ENCODE peak calls at places on chromosome 1, in six cellular contexts. K is EH, W is left colon, E is NCI-H1417, B is ovary, O is aorta. L is an unnamed sample.

GRCh38 chr1:109792056-109792831 is 28.5 kb upstream of the EPS8L3 start:
- DNase-seq in K (peak; percentile 97), W (peak; percentile 67), O (peak; percentile 88), B (peak; percentile 91), E (peak; percentile 69), L (peak; percentile 89)

GRCh38 chr1:18682375-18682774 is 51.7 kb downstream of the PAX7 start:
- DNase-seq in E (no peak), O (no peak), K (no peak), W (no peak), B (no peak), L (no peak)

GRCh38 chr1:183288583-183288982 is 102.5 kb downstream of the LAMC2 start:
- DNase-seq in W (no peak), K (no peak), O (no peak), B (no peak), E (no peak), L (no peak)

GRCh38 chr1:5758000-5758858 is 234.0 kb downstream of the NPHP4 start:
- DNase-seq in B (no peak), W (no peak), O (peak; percentile 27), K (no peak), E (peak; percentile 56), L (no peak)

GRCh38 chr1:223714849-223715709 is 2.7 kb downstream of the CAPN2 start:
- DNase-seq in B (peak; percentile 44), O (no peak), W (peak; percentile 7), K (peak; percentile 90), E (no peak), L (no peak)

GRCh38 chr1:222165625-222166024 is 382.3 kb downstream of the HHIPL2 start:
- DNase-seq in B (no peak), W (no peak), K (no peak), O (no peak), E (no peak), L (no peak)

GRCh38 chr1:2948001-2948750 is 73.1 kb upstream of the ACTRT2 start:
- DNase-seq in E (no peak), K (no peak), B (no peak), W (no peak), O (peak; percentile 16), L (peak; percentile 52)

GRCh38 chr1:51955797-51956527 is 34.5 kb downstream of the RAB3B start:
- DNase-seq in O (no peak), W (no peak), E (peak; percentile 86), B (no peak), K (no peak), L (no peak)

GRCh38 chr1:11736746-11737639 is 1.1 kb downstream of the AGTRAP start:
- DNase-seq in W (peak; percentile 56), E (peak; percentile 45), K (peak; percentile 74), O (peak; percentile 72), B (no peak), L (peak; percentile 87)

GRCh38 chr1:239914827-239915231 is 176.9 kb upstream of the FMN2 start:
- DNase-seq in B (no peak), W (no peak), E (no peak), O (no peak), K (peak; percentile 95), L (no peak)